ENCODE peak calls at places on chromosomes 6 and 20, in six cellular contexts. C is head of caudate nucleus; I is spleen; B is germinal center; P is activated CD8-positive, alpha-beta memory T cell treated with anti-CD3 and anti-CD28 coated beads, Interleukin-2, amount 10 ng/mL, durations not matched to agents 7 days and 5 days; S is NCI-H460. Y is an unnamed sample.

GRCh38 chr20:6269163-6269873 is 146.5 kb upstream of the FERMT1 start:
- DNase-seq in C (no peak), I (no peak), B (no peak), P (no peak), S (no peak), Y (no peak)

GRCh38 chr6:3139090-3139903 is 18.0 kb downstream of the TUBB2A start:
- DNase-seq in C (no peak), I (no peak), B (peak; percentile 75), P (no peak), S (no peak), Y (peak; percentile 48)

GRCh38 chr6:111381126-111381525 is 101.9 kb downstream of the REV3L start:
- DNase-seq in C (no peak), I (no peak), B (no peak), P (no peak), S (no peak), Y (no peak)

GRCh38 chr6:118770112-118770788 is 118.9 kb upstream of the CEP85L start:
- DNase-seq in C (no peak), I (no peak), B (no peak), P (no peak), S (no peak), Y (no peak)

GRCh38 chr6:37149750-37150149 is 20.2 kb upstream of the PIM1 start:
- DNase-seq in C (no peak), I (no peak), B (no peak), P (no peak), S (no peak), Y (no peak)

GRCh38 chr6:157280153-157280552 is 43.2 kb downstream of the TMEM242 start:
- DNase-seq in C (no peak), I (no peak), B (no peak), P (no peak), S (no peak), Y (no peak)

GRCh38 chr6:136788069-136788902 is 4.0 kb downstream of the MAP3K5 start:
- DNase-seq in C (no peak), I (no peak), B (no peak), P (no peak), S (no peak), Y (no peak)

GRCh38 chr6:25279748-25280616 is 808 bp downstream of the CARMIL1 start:
- DNase-seq in C (no peak), I (no peak), B (peak; percentile 21), P (peak; percentile 42), S (no peak), Y (peak; percentile 55)

GRCh38 chr20:49482621-49483017 is at the start of gene KCNB1:
- DNase-seq in C (no peak), I (no peak), B (peak; percentile 68), P (peak; percentile 69), S (peak; percentile 54), Y (peak; percentile 70)

GRCh38 chr6:166046232-166046631 is 121.4 kb downstream of the TBXT start:
- DNase-seq in C (no peak), I (no peak), B (no peak), P (no peak), S (peak; percentile 46), Y (peak; percentile 18)

GRCh38 chr6:66865771-66866170 is 1158.7 kb upstream of the EYS start:
- DNase-seq in C (no peak), I (no peak), B (no peak), P (no peak), S (no peak), Y (no peak)

GRCh38 chr20:51456511-51457280 is 85.8 kb downstream of the NFATC2 start:
- DNase-seq in C (peak; percentile 88), I (peak; percentile 90), B (no peak), P (no peak), S (peak; percentile 93), Y (peak; percentile 99)

GRCh38 chr6:25750911-25751310 is 3.6 kb upstream of the SLC17A4 start:
- DNase-seq in C (peak; percentile 37), I (no peak), B (no peak), P (no peak), S (no peak), Y (no peak)

GRCh38 chr6:90222724-90223198 is 73.9 kb downstream of the BACH2 start:
- DNase-seq in C (no peak), I (no peak), B (no peak), P (no peak), S (no peak), Y (no peak)

GRCh38 chr6:75943381-75943780 is 129.1 kb downstream of the IMPG1 start:
- DNase-seq in C (no peak), I (no peak), B (no peak), P (no peak), S (no peak), Y (no peak)

GRCh38 chr20:51918561-51918960 is 116.2 kb upstream of the SALL4 start:
- DNase-seq in C (peak; percentile 64), I (no peak), B (no peak), P (no peak), S (no peak), Y (no peak)